ENCODE peak calls at places on chromosome 22, in seven cellular contexts. One of them, this sample, is unnamed.
A peak's percentile ranks its signal among the peaks of the same experiment; 100 is the strongest.

GRCh38 chr22:50148991-50149721 is 21.4 kb upstream of the PANX2 start:
- DNase-seq in A549: peak; percentile 81
- DNase-seq in adrenal gland: peak; percentile 76
- DNase-seq in colonic mucosa: peak; percentile 61
- DNase-seq in upper lobe of right lung: peak; percentile 88
- DNase-seq in endodermal cell: peak; percentile 90
- DNase-seq in RWPE1: peak; percentile 88
- DNase-seq in this sample: peak; percentile 69

GRCh38 chr22:28734393-28734792 is 7.2 kb downstream of the CHEK2 start:
- DNase-seq in A549: no peak
- DNase-seq in adrenal gland: no peak
- DNase-seq in endodermal cell: peak; percentile 48
- DNase-seq in RWPE1: no peak
- DNase-seq in upper lobe of right lung: no peak
- DNase-seq in colonic mucosa: no peak
- DNase-seq in this sample: no peak

GRCh38 chr22:23219317-23219716 is 39.0 kb downstream of the BCR start:
- DNase-seq in A549: no peak
- DNase-seq in upper lobe of right lung: no peak
- DNase-seq in adrenal gland: no peak
- DNase-seq in endodermal cell: no peak
- DNase-seq in RWPE1: no peak
- DNase-seq in colonic mucosa: no peak
- DNase-seq in this sample: no peak

GRCh38 chr22:19506212-19506611 is 18.0 kb downstream of the CLDN5 start:
- DNase-seq in RWPE1: no peak
- DNase-seq in adrenal gland: no peak
- DNase-seq in endodermal cell: no peak
- DNase-seq in upper lobe of right lung: peak; percentile 43
- DNase-seq in colonic mucosa: no peak
- DNase-seq in A549: no peak
- DNase-seq in this sample: no peak

GRCh38 chr22:17888855-17889254 is 114.6 kb upstream of the BID start:
- DNase-seq in endodermal cell: peak; percentile 84
- DNase-seq in upper lobe of right lung: no peak
- DNase-seq in adrenal gland: no peak
- DNase-seq in RWPE1: no peak
- DNase-seq in A549: no peak
- DNase-seq in colonic mucosa: no peak
- DNase-seq in this sample: no peak

GRCh38 chr22:19325296-19325950 is 33.9 kb upstream of the CLTCL1 start:
- DNase-seq in colonic mucosa: no peak
- DNase-seq in upper lobe of right lung: no peak
- DNase-seq in endodermal cell: no peak
- DNase-seq in A549: no peak
- DNase-seq in adrenal gland: no peak
- DNase-seq in RWPE1: peak; percentile 5
- DNase-seq in this sample: no peak

GRCh38 chr22:21697866-21698265 is 32.1 kb downstream of the PPIL2 start:
- DNase-seq in endodermal cell: no peak
- DNase-seq in RWPE1: no peak
- DNase-seq in A549: no peak
- DNase-seq in adrenal gland: no peak
- DNase-seq in colonic mucosa: no peak
- DNase-seq in upper lobe of right lung: no peak
- DNase-seq in this sample: no peak

GRCh38 chr22:16954060-16954403 is 54.0 kb downstream of the GAB4 start:
- DNase-seq in colonic mucosa: no peak
- DNase-seq in upper lobe of right lung: no peak
- DNase-seq in adrenal gland: no peak
- DNase-seq in RWPE1: no peak
- DNase-seq in endodermal cell: no peak
- DNase-seq in A549: no peak
- DNase-seq in this sample: no peak

GRCh38 chr22:47401592-47401898 is 639.1 kb downstream of the TBC1D22A start:
- DNase-seq in RWPE1: no peak
- DNase-seq in A549: no peak
- DNase-seq in upper lobe of right lung: peak; percentile 40
- DNase-seq in colonic mucosa: no peak
- DNase-seq in endodermal cell: no peak
- DNase-seq in adrenal gland: no peak
- DNase-seq in this sample: no peak

GRCh38 chr22:48577014-48577690 is 1250.5 kb downstream of the BRD1 start:
- DNase-seq in colonic mucosa: no peak
- DNase-seq in adrenal gland: no peak
- DNase-seq in RWPE1: no peak
- DNase-seq in upper lobe of right lung: no peak
- DNase-seq in endodermal cell: peak; percentile 63
- DNase-seq in A549: no peak
- DNase-seq in this sample: peak; percentile 53

GRCh38 chr22:36641902-36642640 is 61.5 kb downstream of the CACNG2 start:
- DNase-seq in colonic mucosa: no peak
- DNase-seq in RWPE1: peak; percentile 74
- DNase-seq in upper lobe of right lung: no peak
- DNase-seq in adrenal gland: no peak
- DNase-seq in endodermal cell: no peak
- DNase-seq in A549: no peak
- DNase-seq in this sample: no peak

GRCh38 chr22:17271711-17272451 is 52.6 kb upstream of the ADA2 start:
- DNase-seq in colonic mucosa: no peak
- DNase-seq in RWPE1: no peak
- DNase-seq in upper lobe of right lung: no peak
- DNase-seq in adrenal gland: no peak
- DNase-seq in A549: no peak
- DNase-seq in endodermal cell: no peak
- DNase-seq in this sample: no peak

GRCh38 chr22:22682807-22683667 is 38.6 kb downstream of the GGTLC2 start:
- DNase-seq in endodermal cell: no peak
- DNase-seq in RWPE1: no peak
- DNase-seq in adrenal gland: no peak
- DNase-seq in colonic mucosa: no peak
- DNase-seq in A549: peak; percentile 18
- DNase-seq in upper lobe of right lung: no peak
- DNase-seq in this sample: no peak

GRCh38 chr22:48640890-48641771 is 1186.5 kb downstream of the BRD1 start:
- DNase-seq in A549: no peak
- DNase-seq in upper lobe of right lung: no peak
- DNase-seq in colonic mucosa: no peak
- DNase-seq in endodermal cell: no peak
- DNase-seq in adrenal gland: no peak
- DNase-seq in RWPE1: no peak
- DNase-seq in this sample: no peak

GRCh38 chr22:21677606-21678443 is 12.0 kb downstream of the PPIL2 start:
- DNase-seq in colonic mucosa: no peak
- DNase-seq in RWPE1: no peak
- DNase-seq in endodermal cell: no peak
- DNase-seq in A549: no peak
- DNase-seq in upper lobe of right lung: no peak
- DNase-seq in adrenal gland: no peak
- DNase-seq in this sample: no peak

GRCh38 chr22:49046546-49047305 is 780.9 kb downstream of the BRD1 start:
- DNase-seq in colonic mucosa: peak; percentile 30
- DNase-seq in upper lobe of right lung: peak; percentile 63
- DNase-seq in endodermal cell: peak; percentile 95
- DNase-seq in adrenal gland: peak; percentile 16
- DNase-seq in A549: peak; percentile 50
- DNase-seq in RWPE1: no peak
- DNase-seq in this sample: peak; percentile 94

GRCh38 chr22:45771711-45772110 is 100.1 kb downstream of the ATXN10 start:
- DNase-seq in upper lobe of right lung: no peak
- DNase-seq in RWPE1: no peak
- DNase-seq in A549: no peak
- DNase-seq in colonic mucosa: no peak
- DNase-seq in endodermal cell: no peak
- DNase-seq in adrenal gland: no peak
- DNase-seq in this sample: no peak

GRCh38 chr22:20847318-20847822 is 11.2 kb downstream of the PI4KA start:
- DNase-seq in adrenal gland: no peak
- DNase-seq in upper lobe of right lung: no peak
- DNase-seq in endodermal cell: peak; percentile 20
- DNase-seq in colonic mucosa: no peak
- DNase-seq in A549: no peak
- DNase-seq in RWPE1: no peak
- DNase-seq in this sample: no peak

GRCh38 chr22:20183823-20184222 is 33.0 kb upstream of the CCDC188 start:
- DNase-seq in adrenal gland: no peak
- DNase-seq in RWPE1: no peak
- DNase-seq in colonic mucosa: no peak
- DNase-seq in A549: no peak
- DNase-seq in endodermal cell: no peak
- DNase-seq in upper lobe of right lung: no peak
- DNase-seq in this sample: no peak

GRCh38 chr22:44862981-44863860 is 110.8 kb downstream of the ARHGAP8 start:
- DNase-seq in adrenal gland: no peak
- DNase-seq in colonic mucosa: no peak
- DNase-seq in A549: no peak
- DNase-seq in upper lobe of right lung: no peak
- DNase-seq in endodermal cell: peak; percentile 78
- DNase-seq in RWPE1: no peak
- DNase-seq in this sample: peak; percentile 62

GRCh38 chr22:18973264-18974031 is 37.4 kb upstream of the PRODH start:
- DNase-seq in upper lobe of right lung: no peak
- DNase-seq in A549: no peak
- DNase-seq in RWPE1: no peak
- DNase-seq in adrenal gland: no peak
- DNase-seq in endodermal cell: no peak
- DNase-seq in colonic mucosa: no peak
- DNase-seq in this sample: no peak

GRCh38 chr22:21881841-21882753 is 14.7 kb upstream of the MAPK1 start:
- DNase-seq in adrenal gland: no peak
- DNase-seq in endodermal cell: no peak
- DNase-seq in upper lobe of right lung: no peak
- DNase-seq in RWPE1: no peak
- DNase-seq in colonic mucosa: no peak
- DNase-seq in A549: no peak
- DNase-seq in this sample: no peak

GRCh38 chr22:48644108-48644507 is 1183.6 kb downstream of the BRD1 start:
- DNase-seq in RWPE1: no peak
- DNase-seq in upper lobe of right lung: no peak
- DNase-seq in colonic mucosa: no peak
- DNase-seq in adrenal gland: no peak
- DNase-seq in endodermal cell: no peak
- DNase-seq in A549: no peak
- DNase-seq in this sample: no peak

GRCh38 chr22:49943405-49943765 is 17.2 kb upstream of the PIM3 start:
- DNase-seq in adrenal gland: no peak
- DNase-seq in colonic mucosa: no peak
- DNase-seq in RWPE1: no peak
- DNase-seq in upper lobe of right lung: no peak
- DNase-seq in endodermal cell: no peak
- DNase-seq in A549: no peak
- DNase-seq in this sample: no peak

GRCh38 chr22:45962431-45962712 is 14.6 kb downstream of the WNT7B start:
- DNase-seq in endodermal cell: no peak
- DNase-seq in colonic mucosa: no peak
- DNase-seq in A549: no peak
- DNase-seq in adrenal gland: no peak
- DNase-seq in upper lobe of right lung: no peak
- DNase-seq in RWPE1: no peak
- DNase-seq in this sample: no peak

GRCh38 chr22:48551061-48551460 is 1276.6 kb downstream of the BRD1 start:
- DNase-seq in RWPE1: no peak
- DNase-seq in endodermal cell: no peak
- DNase-seq in adrenal gland: no peak
- DNase-seq in upper lobe of right lung: no peak
- DNase-seq in colonic mucosa: no peak
- DNase-seq in A549: no peak
- DNase-seq in this sample: no peak

GRCh38 chr22:29883831-29884139 is 811 bp downstream of the MTMR3 start:
- DNase-seq in endodermal cell: no peak
- DNase-seq in upper lobe of right lung: no peak
- DNase-seq in RWPE1: no peak
- DNase-seq in colonic mucosa: no peak
- DNase-seq in adrenal gland: no peak
- DNase-seq in A549: no peak
- DNase-seq in this sample: no peak

DNA sequence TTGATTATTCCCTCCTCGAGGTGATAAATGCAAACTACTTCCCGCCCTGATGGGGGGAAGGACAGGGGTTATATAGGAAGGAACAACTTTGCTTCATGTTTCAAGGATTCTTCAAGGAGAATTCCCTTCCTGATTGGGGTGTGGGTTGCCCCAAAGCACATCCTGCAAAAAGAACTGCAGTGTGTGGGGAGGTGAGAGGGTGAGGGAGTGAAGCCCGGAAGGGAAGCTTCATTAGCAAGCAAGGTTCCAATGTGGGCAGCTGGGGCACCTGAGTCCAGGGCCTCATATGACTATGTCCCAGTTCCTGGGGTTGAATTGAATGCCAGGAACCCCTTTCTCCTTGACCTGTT is 326.0 kb downstream of the MN1 start:
- DNase-seq in RWPE1: no peak
- DNase-seq in endodermal cell: peak; percentile 52
- DNase-seq in upper lobe of right lung: no peak
- DNase-seq in A549: no peak
- DNase-seq in adrenal gland: no peak
- DNase-seq in colonic mucosa: no peak
- DNase-seq in this sample: no peak
- H3K27ac ChIP-seq in RWPE1: peak overlapping the region; percentile 99
- H3K27ac ChIP-seq in endodermal cell: no peak overlapping the region
- H3K27ac ChIP-seq in upper lobe of right lung: no peak overlapping the region
- H3K27ac ChIP-seq in A549: peak overlapping the region; percentile 74
- H3K27ac ChIP-seq in adrenal gland: no peak overlapping the region
- H3K27ac ChIP-seq in colonic mucosa: no peak overlapping the region
- H3K27ac ChIP-seq in this sample: no peak overlapping the region

GRCh38 chr22:25334091-25334490 is 114.7 kb downstream of the CRYBB2 start:
- DNase-seq in endodermal cell: peak; percentile 94
- DNase-seq in A549: no peak
- DNase-seq in adrenal gland: peak; percentile 29
- DNase-seq in upper lobe of right lung: no peak
- DNase-seq in RWPE1: no peak
- DNase-seq in colonic mucosa: peak; percentile 71
- DNase-seq in this sample: peak; percentile 93
- TF ChIP-seq CTCF in endodermal cell: peak; percentile 82
- TF ChIP-seq CTCF in A549: no peak
- TF ChIP-seq CTCF in adrenal gland: peak; percentile 47
- TF ChIP-seq CTCF in upper lobe of right lung: peak; percentile 39
- TF ChIP-seq CTCF in RWPE1: no peak
- TF ChIP-seq CTCF in colonic mucosa: peak; percentile 54
- TF ChIP-seq CTCF in this sample: peak; percentile 96

GRCh38 chr22:39253427-39254070 is 8.8 kb upstream of the PDGFB start:
- DNase-seq in upper lobe of right lung: no peak
- DNase-seq in endodermal cell: peak; percentile 84
- DNase-seq in A549: peak; percentile 86
- DNase-seq in colonic mucosa: peak; percentile 52
- DNase-seq in RWPE1: peak; percentile 87
- DNase-seq in adrenal gland: peak; percentile 83
- DNase-seq in this sample: no peak
- H3K27ac ChIP-seq in upper lobe of right lung: no peak overlapping the region
- H3K27ac ChIP-seq in endodermal cell: no peak overlapping the region
- H3K27ac ChIP-seq in A549: peak overlapping the region; percentile 78
- H3K27ac ChIP-seq in colonic mucosa: no peak overlapping the region
- H3K27ac ChIP-seq in RWPE1: peak overlapping the region; percentile 84
- H3K27ac ChIP-seq in adrenal gland: peak overlapping the region; percentile 85
- H3K27ac ChIP-seq in this sample: no peak overlapping the region

DNA sequence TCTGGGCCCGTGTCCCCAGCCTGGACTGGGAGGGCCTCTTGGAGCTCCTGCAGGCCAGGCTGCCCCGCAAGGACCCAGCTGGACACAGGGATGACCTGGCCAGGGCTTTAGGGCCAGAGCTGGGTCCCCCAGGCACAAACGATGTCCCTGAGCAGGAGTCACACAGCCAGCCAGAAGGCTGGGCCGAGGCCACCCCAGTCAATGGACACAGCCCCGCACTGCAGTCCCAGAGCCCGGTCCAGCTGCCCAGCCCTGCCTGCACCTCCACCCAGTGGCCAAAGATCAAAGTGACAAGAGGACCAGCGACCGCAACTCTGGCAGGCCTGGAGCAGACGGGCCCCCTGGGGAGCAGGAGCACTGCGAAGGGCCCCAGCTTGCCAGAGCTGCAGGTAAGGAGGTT is 38.2 kb downstream of the TRIOBP start:
- DNase-seq in adrenal gland: peak; percentile 81
- DNase-seq in endodermal cell: peak; percentile 89
- DNase-seq in upper lobe of right lung: peak; percentile 80
- DNase-seq in colonic mucosa: peak; percentile 57
- DNase-seq in A549: peak; percentile 72
- DNase-seq in RWPE1: no peak
- DNase-seq in this sample: peak; percentile 85
- TF ChIP-seq CTCF in adrenal gland: peak; percentile 62
- TF ChIP-seq CTCF in endodermal cell: peak; percentile 74
- TF ChIP-seq CTCF in upper lobe of right lung: peak; percentile 44
- TF ChIP-seq CTCF in colonic mucosa: peak; percentile 32
- TF ChIP-seq CTCF in A549: peak; percentile 27
- TF ChIP-seq CTCF in RWPE1: no peak
- TF ChIP-seq CTCF in this sample: peak; percentile 77